ENCODE peak calls at places on chromosome 1, in seven cellular contexts. I is transverse colon, E is H1, P is stomach, H is suprapubic skin, L is GM12878, Y is K562. R is an unnamed sample.

GRCh38 chr1:168135982-168136708 is 585 bp downstream of the GPR161 start:
- DNase-seq in P (no peak), I (peak; percentile 62), E (peak; percentile 72), Y (peak; percentile 27), H (no peak), L (no peak), R (peak; percentile 67)

GRCh38 chr1:68173283-68174172 is 58.8 kb downstream of the WLS start:
- DNase-seq in L (no peak), E (no peak), Y (no peak), I (no peak), H (no peak), P (no peak), R (no peak)

GRCh38 chr1:167683226-167683625 is 38.6 kb upstream of the MPZL1 start:
- DNase-seq in H (no peak), I (no peak), E (no peak), L (no peak), P (no peak), Y (no peak), R (no peak)

GRCh38 chr1:180627411-180627810 is 4.4 kb upstream of the XPR1 start:
- DNase-seq in H (no peak), E (no peak), Y (no peak), L (no peak), P (no peak), I (no peak), R (no peak)

GRCh38 chr1:56645663-56646330 is 683 bp downstream of the PRKAA2 start:
- DNase-seq in I (peak; percentile 35), P (peak; percentile 29), L (no peak), E (peak; percentile 51), H (no peak), Y (no peak), R (peak; percentile 66)

GRCh38 chr1:115429884-115430283 is 91.8 kb upstream of the NGF start:
- DNase-seq in Y (no peak), I (no peak), L (no peak), P (no peak), E (no peak), H (no peak), R (no peak)

GRCh38 chr1:170694172-170694926 is 30.4 kb downstream of the PRRX1 start:
- DNase-seq in L (no peak), P (no peak), H (no peak), E (no peak), I (no peak), Y (no peak), R (no peak)

GRCh38 chr1:99580451-99580850 is 65.5 kb upstream of the PALMD start:
- DNase-seq in E (no peak), Y (no peak), I (no peak), H (no peak), P (no peak), L (no peak), R (no peak)

GRCh38 chr1:6730473-6730872 is 28.9 kb upstream of the DNAJC11 start:
- DNase-seq in P (no peak), H (no peak), I (no peak), Y (no peak), L (no peak), E (no peak), R (no peak)

GRCh38 chr1:228838717-228839500 is 103.6 kb downstream of the RHOU start:
- DNase-seq in P (no peak), E (peak; percentile 20), I (no peak), Y (no peak), L (no peak), H (no peak), R (no peak)
- TF ChIP-seq POLR2AphosphoS5 in P (no peak), E (no peak), I (no peak), Y (no peak), L (no peak), H (no peak), R (no peak)

GRCh38 chr1:244833734-244834595 is 1.5 kb upstream of the COX20 start:
- DNase-seq in H (no peak), Y (peak; percentile 64), L (no peak), I (peak; percentile 65), P (peak; percentile 60), E (peak; percentile 71), R (peak; percentile 77)

GRCh38 chr1:244836135-244836521 is 670 bp downstream of the COX20 start:
- DNase-seq in I (no peak), P (no peak), Y (peak; percentile 58), H (no peak), L (no peak), E (no peak), R (no peak)

GRCh38 chr1:244834596-244835275 is 722 bp upstream of the COX20 start:
- DNase-seq in Y (no peak), E (no peak), L (peak; percentile 88), H (peak; percentile 94), P (peak; percentile 82), I (peak; percentile 88), R (peak; percentile 94)

GRCh38 chr1:244836598-244836997 is 1.1 kb downstream of the COX20 start:
- DNase-seq in Y (no peak), H (no peak), L (no peak), P (no peak), E (no peak), I (no peak), R (no peak)

GRCh38 chr1:244835276-244836134 is at the start of gene COX20:
- DNase-seq in L (peak; percentile 60), E (peak; percentile 94), I (peak; percentile 92), Y (peak; percentile 95), P (peak; percentile 90), H (peak; percentile 93), R (peak; percentile 96)
- TF ChIP-seq POLR2A in L (peak; percentile 91), E (peak; percentile 94), I (peak; percentile 70), Y (peak; percentile 97), P (no peak), H (peak; percentile 14), R (peak; percentile 42)

GRCh38 chr1:156508205-156508954 is 7.8 kb upstream of the MEF2D start:
- DNase-seq in H (no peak), P (peak; percentile 65), I (peak; percentile 76), Y (no peak), E (no peak), L (no peak), R (peak; percentile 95)
- TF ChIP-seq EP300 in H (no peak), P (peak; percentile 37), I (peak; percentile 36), Y (no peak), E (no peak), L (no peak), R (peak; percentile 80)

GRCh38 chr1:97277891-97278662 is 556.5 kb downstream of the PTBP2 start:
- DNase-seq in Y (no peak), I (no peak), H (no peak), E (no peak), L (no peak), P (no peak), R (no peak)
- TF ChIP-seq POLR2AphosphoS5 in Y (no peak), I (no peak), H (no peak), E (no peak), L (no peak), P (peak; percentile 18), R (no peak)

GRCh38 chr1:235892734-235893413 is 26.2 kb upstream of the LYST start:
- DNase-seq in Y (no peak), L (no peak), E (no peak), P (no peak), H (no peak), I (no peak), R (no peak)
- TF ChIP-seq POLR2A in Y (no peak), L (no peak), E (no peak), P (no peak), H (no peak), I (no peak), R (no peak)

GRCh38 chr1:201110616-201111015 is 1.6 kb downstream of the CACNA1S start:
- DNase-seq in I (no peak), H (no peak), P (no peak), Y (no peak), E (no peak), L (no peak), R (peak; percentile 29)

GRCh38 chr1:201110138-201110537 is 2.1 kb downstream of the CACNA1S start:
- DNase-seq in P (no peak), Y (no peak), I (no peak), H (no peak), L (no peak), E (no peak), R (peak; percentile 53)

GRCh38 chr1:201109651-201110050 is 2.6 kb downstream of the CACNA1S start:
- DNase-seq in H (no peak), P (no peak), E (no peak), I (no peak), L (no peak), Y (no peak), R (no peak)

GRCh38 chr1:201111156-201111555 is 1.1 kb downstream of the CACNA1S start:
- DNase-seq in H (no peak), E (no peak), Y (no peak), L (no peak), P (no peak), I (no peak), R (no peak)

GRCh38 chr1:201108614-201109013 is 3.6 kb downstream of the CACNA1S start:
- DNase-seq in P (no peak), I (no peak), H (no peak), L (no peak), E (no peak), Y (no peak), R (no peak)
- TF ChIP-seq EP300 in P (no peak), I (no peak), H (no peak), L (no peak), E (no peak), Y (no peak), R (no peak)

R was measured in sigmoid colon.